ENCODE peak calls at places on chromosomes 13 and 19, in five cellular contexts. X is cardiac fibroblast; D is naive thymus-derived CD4-positive, alpha-beta T cell; C is glutamatergic neuron; N is T-cell. K is an unnamed sample.
A peak's percentile ranks its signal among the peaks of the same experiment; 100 is the strongest.

GRCh38 chr19:36489139-36489919 is at the start of gene ZNF566:
- DNase-seq in X (peak; percentile 98), D (peak; percentile 89), C (peak; percentile 94), N (peak; percentile 94), K (peak; percentile 98)

GRCh38 chr19:41416194-41416674 is 10.9 kb downstream of the B3GNT8 start:
- DNase-seq in X (no peak), D (no peak), C (no peak), N (no peak), K (no peak)

GRCh38 chr13:51557875-51558604 is 26.2 kb upstream of the WDFY2 start:
- DNase-seq in X (peak; percentile 86), D (no peak), C (no peak), N (no peak), K (peak; percentile 64)

GRCh38 chr13:46665630-46666482 is 112.9 kb downstream of the LRCH1 start:
- DNase-seq in X (no peak), D (no peak), C (no peak), N (no peak), K (peak; percentile 56)

GRCh38 chr13:49502954-49503353 is 7.2 kb downstream of the PHF11 start:
- DNase-seq in X (peak; percentile 80), D (no peak), C (no peak), N (no peak), K (no peak)

GRCh38 chr19:16340092-16340491 is 15.5 kb downstream of the KLF2 start:
- DNase-seq in X (no peak), D (no peak), C (no peak), N (no peak), K (peak; percentile 79)

GRCh38 chr19:40365613-40366401 is 17.3 kb downstream of the PLD3 start:
- DNase-seq in X (peak; percentile 42), D (peak; percentile 14), C (peak; percentile 92), N (peak; percentile 6), K (peak; percentile 90)

GRCh38 chr13:48536851-48537250 is 4.0 kb upstream of the RCBTB2 start:
- DNase-seq in X (no peak), D (no peak), C (no peak), N (no peak), K (no peak)

GRCh38 chr19:46970815-46971214 is 48.8 kb upstream of the NPAS1 start:
- DNase-seq in X (peak; percentile 86), D (no peak), C (no peak), N (no peak), K (peak; percentile 46)

GRCh38 chr19:31023038-31023437 is 326.2 kb downstream of the TSHZ3 start:
- DNase-seq in X (no peak), D (no peak), C (no peak), N (no peak), K (no peak)

GRCh38 chr13:95535243-95535642 is 17.3 kb upstream of the CLDN10 start:
- DNase-seq in X (peak; percentile 75), D (no peak), C (no peak), N (no peak), K (peak; percentile 79)

GRCh38 chr19:12703056-12703455 is 6.6 kb upstream of the FBXW9 start:
- DNase-seq in X (peak; percentile 61), D (no peak), C (peak; percentile 78), N (no peak), K (peak; percentile 39)

GRCh38 chr13:40271931-40272775 is 394.3 kb downstream of the FOXO1 start:
- DNase-seq in X (peak; percentile 83), D (no peak), C (no peak), N (no peak), K (peak; percentile 94)

GRCh38 chr19:45125975-45126493 is 33.1 kb downstream of the PPP1R37 start:
- DNase-seq in X (peak; percentile 59), D (peak; percentile 67), C (peak; percentile 75), N (peak; percentile 60), K (peak; percentile 64)

GRCh38 chr19:12783226-12783848 is 7.9 kb upstream of the JUNB start:
- DNase-seq in X (no peak), D (no peak), C (no peak), N (no peak), K (no peak)

GRCh38 chr19:1856698-1857603 is 6.4 kb downstream of the KLF16 start:
- DNase-seq in X (peak; percentile 87), D (no peak), C (peak; percentile 75), N (no peak), K (peak; percentile 81)

GRCh38 chr19:52946322-52947310 is 16.1 kb downstream of the ZNF816 start:
- DNase-seq in X (peak; percentile 14), D (no peak), C (peak; percentile 65), N (no peak), K (peak; percentile 17)

GRCh38 chr19:43506629-43507028 is 2.1 kb upstream of the PHLDB3 start:
- DNase-seq in X (no peak), D (no peak), C (no peak), N (no peak), K (no peak)

GRCh38 chr19:55536366-55536765 is 567 bp downstream of the SBK2 start:
- DNase-seq in X (no peak), D (no peak), C (no peak), N (no peak), K (no peak)

GRCh38 chr13:48043789-48044503 is 6.4 kb downstream of the NUDT15 start:
- DNase-seq in X (peak; percentile 71), D (no peak), C (no peak), N (no peak), K (peak; percentile 55)